ENCODE peak calls at places on chromosomes 5 and 9, in eight cellular contexts. One of them, this sample, is unnamed. For H3K4me1, the result is how much of the 10 kb centered on the place peaks cover.

GRCh38 chr5:102099766-102100331 is 196.2 kb downstream of the SLCO4C1 start:
- DNase-seq in HAP-1: no peak
- DNase-seq in CD8-positive, alpha-beta memory T cell: no peak
- DNase-seq in kidney: no peak
- DNase-seq in heart right ventricle: no peak
- DNase-seq in esophagus squamous epithelium: no peak
- DNase-seq in IMR-90: no peak
- DNase-seq in body of pancreas: no peak
- DNase-seq in this sample: no peak

GRCh38 chr5:120599576-120599975 is 135.5 kb downstream of the PRR16 start:
- DNase-seq in HAP-1: no peak
- DNase-seq in CD8-positive, alpha-beta memory T cell: no peak
- DNase-seq in kidney: no peak
- DNase-seq in heart right ventricle: no peak
- DNase-seq in esophagus squamous epithelium: no peak
- DNase-seq in IMR-90: peak
- DNase-seq in body of pancreas: peak
- DNase-seq in this sample: peak

GRCh38 chr5:36642089-36642488 is 35.7 kb downstream of the SLC1A3 start:
- DNase-seq in HAP-1: no peak
- DNase-seq in CD8-positive, alpha-beta memory T cell: no peak
- DNase-seq in kidney: no peak
- DNase-seq in heart right ventricle: no peak
- DNase-seq in esophagus squamous epithelium: no peak
- DNase-seq in IMR-90: no peak
- DNase-seq in body of pancreas: no peak
- DNase-seq in this sample: no peak

GRCh38 chr9:134959971-134960310 is 42.2 kb upstream of the FCN1 start:
- DNase-seq in HAP-1: no peak
- DNase-seq in CD8-positive, alpha-beta memory T cell: no peak
- DNase-seq in kidney: no peak
- DNase-seq in heart right ventricle: no peak
- DNase-seq in esophagus squamous epithelium: no peak
- DNase-seq in IMR-90: no peak
- DNase-seq in body of pancreas: no peak
- DNase-seq in this sample: no peak

GRCh38 chr5:159003045-159004030 is 96.4 kb downstream of the EBF1 start:
- DNase-seq in HAP-1: no peak
- DNase-seq in CD8-positive, alpha-beta memory T cell: peak
- DNase-seq in kidney: no peak
- DNase-seq in heart right ventricle: no peak
- DNase-seq in esophagus squamous epithelium: no peak
- DNase-seq in IMR-90: peak
- DNase-seq in body of pancreas: no peak
- DNase-seq in this sample: peak

GRCh38 chr5:68395844-68396523 is 180.4 kb downstream of the PIK3R1 start:
- DNase-seq in HAP-1: no peak
- DNase-seq in CD8-positive, alpha-beta memory T cell: no peak
- DNase-seq in kidney: peak
- DNase-seq in heart right ventricle: no peak
- DNase-seq in esophagus squamous epithelium: no peak
- DNase-seq in IMR-90: no peak
- DNase-seq in body of pancreas: peak
- DNase-seq in this sample: no peak

GRCh38 chr5:67672633-67673032 is 476.0 kb upstream of the CD180 start:
- DNase-seq in HAP-1: no peak
- DNase-seq in CD8-positive, alpha-beta memory T cell: no peak
- DNase-seq in kidney: no peak
- DNase-seq in heart right ventricle: no peak
- DNase-seq in esophagus squamous epithelium: no peak
- DNase-seq in IMR-90: no peak
- DNase-seq in body of pancreas: no peak
- DNase-seq in this sample: no peak

GRCh38 chr9:73152445-73152844 is 780 bp downstream of the ANXA1 start:
- DNase-seq in HAP-1: peak
- DNase-seq in CD8-positive, alpha-beta memory T cell: no peak
- DNase-seq in kidney: no peak
- DNase-seq in heart right ventricle: no peak
- DNase-seq in esophagus squamous epithelium: no peak
- DNase-seq in IMR-90: peak
- DNase-seq in body of pancreas: no peak
- DNase-seq in this sample: no peak

GRCh38 chr5:158821321-158821720 is 278.4 kb downstream of the EBF1 start:
- DNase-seq in HAP-1: no peak
- DNase-seq in CD8-positive, alpha-beta memory T cell: no peak
- DNase-seq in kidney: no peak
- DNase-seq in heart right ventricle: no peak
- DNase-seq in esophagus squamous epithelium: no peak
- DNase-seq in IMR-90: no peak
- DNase-seq in body of pancreas: no peak
- DNase-seq in this sample: no peak

GRCh38 chr9:6055213-6055612 is 39.8 kb upstream of the RANBP6 start:
- DNase-seq in HAP-1: peak
- DNase-seq in CD8-positive, alpha-beta memory T cell: peak
- DNase-seq in kidney: no peak
- DNase-seq in heart right ventricle: no peak
- DNase-seq in esophagus squamous epithelium: no peak
- DNase-seq in IMR-90: peak
- DNase-seq in body of pancreas: peak
- DNase-seq in this sample: no peak

GRCh38 chr9:97419315-97419867 is 7.5 kb downstream of the TDRD7 start:
- DNase-seq in HAP-1: no peak
- DNase-seq in CD8-positive, alpha-beta memory T cell: no peak
- DNase-seq in kidney: no peak
- DNase-seq in heart right ventricle: no peak
- DNase-seq in esophagus squamous epithelium: no peak
- DNase-seq in IMR-90: peak
- DNase-seq in body of pancreas: no peak
- DNase-seq in this sample: peak

GRCh38 chr9:28714175-28714574 is 1140.9 kb upstream of the C9orf72 start:
- DNase-seq in HAP-1: no peak
- DNase-seq in CD8-positive, alpha-beta memory T cell: no peak
- DNase-seq in kidney: no peak
- DNase-seq in heart right ventricle: no peak
- DNase-seq in esophagus squamous epithelium: no peak
- DNase-seq in IMR-90: no peak
- DNase-seq in body of pancreas: no peak
- DNase-seq in this sample: no peak

GRCh38 chr9:88949961-88950340 is 41.3 kb upstream of the S1PR3 start:
- DNase-seq in HAP-1: no peak
- DNase-seq in CD8-positive, alpha-beta memory T cell: no peak
- DNase-seq in kidney: no peak
- DNase-seq in heart right ventricle: no peak
- DNase-seq in esophagus squamous epithelium: no peak
- DNase-seq in IMR-90: peak
- DNase-seq in body of pancreas: no peak
- DNase-seq in this sample: peak

GRCh38 chr9:83429229-83429628 is 109.0 kb downstream of the FRMD3 start:
- DNase-seq in HAP-1: no peak
- DNase-seq in CD8-positive, alpha-beta memory T cell: no peak
- DNase-seq in kidney: no peak
- DNase-seq in heart right ventricle: no peak
- DNase-seq in esophagus squamous epithelium: no peak
- DNase-seq in IMR-90: no peak
- DNase-seq in body of pancreas: no peak
- DNase-seq in this sample: no peak

GRCh38 chr5:142915840-142916424 is 145.8 kb downstream of the ARHGAP26 start:
- DNase-seq in HAP-1: peak
- DNase-seq in CD8-positive, alpha-beta memory T cell: no peak
- DNase-seq in kidney: no peak
- DNase-seq in heart right ventricle: no peak
- DNase-seq in esophagus squamous epithelium: no peak
- DNase-seq in IMR-90: peak
- DNase-seq in body of pancreas: peak
- DNase-seq in this sample: no peak

DNA sequence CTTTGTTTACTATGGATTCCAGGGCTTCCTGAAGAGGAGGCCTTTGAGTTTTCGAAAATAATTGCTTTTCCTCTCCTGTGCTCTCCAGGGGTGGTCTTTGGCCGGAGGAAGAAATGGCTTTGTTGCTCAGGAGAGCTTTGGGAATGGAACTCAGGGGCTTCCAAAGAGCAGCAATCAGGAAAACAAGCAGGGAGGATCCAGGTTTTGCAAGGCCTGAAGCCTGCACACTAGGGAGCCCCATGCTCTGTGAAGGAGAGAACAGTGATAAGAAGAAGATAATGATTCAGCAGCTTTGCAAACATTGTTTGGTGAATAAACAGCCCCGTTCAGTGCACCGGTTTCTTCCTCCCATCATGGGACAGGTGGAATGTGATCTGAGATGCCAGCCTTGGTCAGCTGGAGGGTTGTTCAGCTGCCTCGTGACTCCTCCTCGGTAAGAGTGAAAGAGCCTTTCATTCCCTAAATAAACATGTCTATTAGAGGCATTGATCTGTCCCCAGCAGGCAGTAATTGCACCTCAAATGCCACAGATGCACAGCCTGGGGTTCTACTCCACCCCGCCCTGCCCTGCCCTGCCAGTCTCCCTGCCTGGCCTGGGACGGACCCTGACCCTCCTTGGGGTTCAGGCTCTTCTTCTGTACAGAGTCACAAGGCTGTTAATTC is 11.5 kb upstream of the ALDH1B1 start:
- DNase-seq in HAP-1: no peak
- DNase-seq in CD8-positive, alpha-beta memory T cell: no peak
- DNase-seq in kidney: no peak
- DNase-seq in heart right ventricle: no peak
- DNase-seq in esophagus squamous epithelium: no peak
- DNase-seq in IMR-90: no peak
- DNase-seq in body of pancreas: peak
- DNase-seq in this sample: no peak
- H3K4me1 ChIP-seq in HAP-1: under half
- H3K4me1 ChIP-seq in CD8-positive, alpha-beta memory T cell: under half
- H3K4me1 ChIP-seq in kidney: under half
- H3K4me1 ChIP-seq in heart right ventricle: under half
- H3K4me1 ChIP-seq in esophagus squamous epithelium: under half
- H3K4me1 ChIP-seq in IMR-90: under half
- H3K4me1 ChIP-seq in body of pancreas: under half
- H3K4me1 ChIP-seq in this sample: under half

GRCh38 chr5:1105350-1106265 is 6.3 kb downstream of the SLC12A7 start:
- DNase-seq in HAP-1: no peak
- DNase-seq in CD8-positive, alpha-beta memory T cell: peak
- DNase-seq in kidney: no peak
- DNase-seq in heart right ventricle: no peak
- DNase-seq in esophagus squamous epithelium: no peak
- DNase-seq in IMR-90: no peak
- DNase-seq in body of pancreas: peak
- DNase-seq in this sample: no peak
- H3K4me1 ChIP-seq in HAP-1: under half
- H3K4me1 ChIP-seq in CD8-positive, alpha-beta memory T cell: half or more
- H3K4me1 ChIP-seq in kidney: under half
- H3K4me1 ChIP-seq in heart right ventricle: half or more
- H3K4me1 ChIP-seq in esophagus squamous epithelium: half or more
- H3K4me1 ChIP-seq in IMR-90: under half
- H3K4me1 ChIP-seq in body of pancreas: half or more
- H3K4me1 ChIP-seq in this sample: under half

GRCh38 chr5:140322751-140323731 is 20.1 kb upstream of the PFDN1 start:
- DNase-seq in HAP-1: no peak
- DNase-seq in CD8-positive, alpha-beta memory T cell: no peak
- DNase-seq in kidney: peak
- DNase-seq in heart right ventricle: peak
- DNase-seq in esophagus squamous epithelium: no peak
- DNase-seq in IMR-90: peak
- DNase-seq in body of pancreas: peak
- DNase-seq in this sample: peak
- H3K4me1 ChIP-seq in HAP-1: under half
- H3K4me1 ChIP-seq in CD8-positive, alpha-beta memory T cell: under half
- H3K4me1 ChIP-seq in kidney: under half
- H3K4me1 ChIP-seq in heart right ventricle: half or more
- H3K4me1 ChIP-seq in esophagus squamous epithelium: half or more
- H3K4me1 ChIP-seq in IMR-90: under half
- H3K4me1 ChIP-seq in body of pancreas: under half
- H3K4me1 ChIP-seq in this sample: under half

DNA sequence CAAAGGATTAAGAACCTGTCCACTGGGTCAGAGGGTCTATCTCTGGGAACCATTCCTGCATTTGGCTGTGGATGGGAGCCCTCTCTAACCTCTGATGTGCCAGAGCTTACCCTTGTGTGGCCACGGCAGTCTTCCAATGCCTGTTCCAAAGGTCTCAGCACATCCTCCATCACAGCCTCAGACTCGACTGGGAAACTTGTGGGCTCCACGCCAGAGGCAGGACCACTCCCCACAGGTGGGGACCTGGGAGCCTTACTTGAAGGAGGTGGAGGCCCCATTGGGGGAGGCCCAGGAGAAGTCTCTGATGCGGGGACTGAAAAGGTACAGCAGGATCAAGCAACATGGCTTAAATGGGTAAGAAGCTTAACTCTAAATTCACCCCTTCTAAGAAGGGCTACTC is 4.4 kb downstream of the EIF4EBP3 start:
- DNase-seq in HAP-1: no peak
- DNase-seq in CD8-positive, alpha-beta memory T cell: no peak
- DNase-seq in kidney: no peak
- DNase-seq in heart right ventricle: no peak
- DNase-seq in esophagus squamous epithelium: no peak
- DNase-seq in IMR-90: no peak
- DNase-seq in body of pancreas: no peak
- DNase-seq in this sample: no peak
- H3K4me1 ChIP-seq in HAP-1: under half
- H3K4me1 ChIP-seq in CD8-positive, alpha-beta memory T cell: half or more
- H3K4me1 ChIP-seq in kidney: under half
- H3K4me1 ChIP-seq in heart right ventricle: half or more
- H3K4me1 ChIP-seq in esophagus squamous epithelium: half or more
- H3K4me1 ChIP-seq in IMR-90: under half
- H3K4me1 ChIP-seq in body of pancreas: half or more
- H3K4me1 ChIP-seq in this sample: under half

GRCh38 chr9:130330202-130330601 is 64.6 kb downstream of the HMCN2 start:
- DNase-seq in HAP-1: no peak
- DNase-seq in CD8-positive, alpha-beta memory T cell: no peak
- DNase-seq in kidney: no peak
- DNase-seq in heart right ventricle: no peak
- DNase-seq in esophagus squamous epithelium: no peak
- DNase-seq in IMR-90: no peak
- DNase-seq in body of pancreas: no peak
- DNase-seq in this sample: no peak
- H3K4me1 ChIP-seq in HAP-1: under half
- H3K4me1 ChIP-seq in CD8-positive, alpha-beta memory T cell: under half
- H3K4me1 ChIP-seq in kidney: under half
- H3K4me1 ChIP-seq in heart right ventricle: under half
- H3K4me1 ChIP-seq in esophagus squamous epithelium: half or more
- H3K4me1 ChIP-seq in IMR-90: under half
- H3K4me1 ChIP-seq in body of pancreas: under half
- H3K4me1 ChIP-seq in this sample: under half